ENCODE peak calls at places on chromosomes 12 and 14, in five cellular contexts. U, A, E, D and N are unnamed samples.

GRCh38 chr12:77841467-77842054 is 10.9 kb downstream of the NAV3 start:
- DNase-seq in E (no peak), D (peak; percentile 15), A (no peak), U (no peak), N (no peak)

GRCh38 chr14:102872020-102872419 is 50.4 kb upstream of the AMN start:
- DNase-seq in U (no peak), A (no peak), E (no peak), D (no peak), N (no peak)

GRCh38 chr12:120495189-120495722 is 657 bp upstream of the DYNLL1 start:
- DNase-seq in U (no peak), E (no peak), A (no peak), D (no peak), N (no peak)

GRCh38 chr12:52238206-52238840 is 5.3 kb downstream of the KRT7 start:
- DNase-seq in A (no peak), U (no peak), E (no peak), D (no peak), N (no peak)

GRCh38 chr12:39440101-39440500 is 2.8 kb downstream of the KIF21A start:
- DNase-seq in U (no peak), D (no peak), A (no peak), E (no peak), N (no peak)

GRCh38 chr12:11171953-11172675 is 1.1 kb downstream of the SMIM10L1 start:
- DNase-seq in D (no peak), A (no peak), E (no peak), U (no peak), N (peak; percentile 56)

GRCh38 chr12:64459388-64460024 is 7.6 kb downstream of the TBK1 start:
- DNase-seq in E (no peak), A (no peak), U (no peak), D (no peak), N (no peak)

GRCh38 chr14:44607701-44608100 is 100.6 kb upstream of the FSCB start:
- DNase-seq in E (no peak), A (no peak), U (no peak), D (no peak), N (no peak)

GRCh38 chr14:59061292-59061691 is 127.2 kb upstream of the DAAM1 start:
- DNase-seq in U (no peak), A (no peak), D (no peak), E (no peak), N (peak; percentile 6)

GRCh38 chr12:28830491-28830890 is 318.6 kb upstream of the FAR2 start:
- DNase-seq in D (no peak), E (no peak), U (no peak), A (no peak), N (no peak)

GRCh38 chr12:80441921-80442320 is 2.1 kb upstream of the PTPRQ start:
- DNase-seq in U (no peak), E (no peak), A (no peak), D (no peak), N (no peak)

GRCh38 chr12:122866379-122866778 is 29.5 kb downstream of the VPS37B start:
- DNase-seq in U (peak; percentile 17), E (no peak), D (no peak), A (no peak), N (no peak)

GRCh38 chr12:131189781-131190180 is 236.1 kb downstream of the ADGRD1 start:
- DNase-seq in D (no peak), A (no peak), E (no peak), U (no peak), N (no peak)

GRCh38 chr14:39841088-39841487 is 408.9 kb upstream of the FBXO33 start:
- DNase-seq in U (no peak), A (no peak), E (no peak), D (no peak), N (no peak)

GRCh38 chr14:91282954-91283645 is 38.6 kb upstream of the GPR68 start:
- DNase-seq in A (no peak), D (no peak), U (no peak), E (no peak), N (no peak)

GRCh38 chr14:76967788-76968187 is 60.7 kb downstream of the IRF2BPL start:
- DNase-seq in A (no peak), D (no peak), U (no peak), E (no peak), N (no peak)

GRCh38 chr12:2284321-2284813 is 231.6 kb downstream of the CACNA1C start:
- DNase-seq in U (no peak), A (no peak), E (no peak), D (no peak), N (no peak)

GRCh38 chr12:131351319-131352028 is 359.4 kb upstream of the SFSWAP start:
- DNase-seq in U (no peak), D (no peak), A (no peak), E (no peak), N (no peak)

GRCh38 chr12:53938276-53939140 is at the start of gene HOXC13:
- DNase-seq in D (peak; percentile 50), U (peak; percentile 72), E (no peak), A (no peak), N (peak; percentile 96)

GRCh38 chr12:106247731-106248176 is at the start of gene CKAP4:
- DNase-seq in U (peak; percentile 88), E (peak; percentile 86), D (peak; percentile 77), A (no peak), N (peak; percentile 70)

GRCh38 chr14:65286443-65286842 is 126.1 kb upstream of the FUT8 start:
- DNase-seq in A (no peak), D (no peak), U (no peak), E (no peak), N (no peak)

GRCh38 chr12:9798008-9798619 is 29.2 kb upstream of the KLRF1 start:
- DNase-seq in D (no peak), E (no peak), U (no peak), A (no peak), N (no peak)

GRCh38 chr12:1130164-1130563 is 139.1 kb downstream of the ERC1 start:
- DNase-seq in E (no peak), U (no peak), A (no peak), D (no peak), N (no peak)

GRCh38 chr14:105397350-105397931 is 897 bp upstream of the TEX22 start:
- DNase-seq in D (no peak), A (no peak), U (no peak), E (peak; percentile 21), N (no peak)

GRCh38 chr14:102870994-102871831 is 51.2 kb upstream of the AMN start:
- DNase-seq in U (no peak), D (no peak), A (no peak), E (peak; percentile 40), N (no peak)

GRCh38 chr14:61549425-61549824 is 145.9 kb upstream of the HIF1A start:
- DNase-seq in A (no peak), D (no peak), U (no peak), E (no peak), N (no peak)

DNA sequence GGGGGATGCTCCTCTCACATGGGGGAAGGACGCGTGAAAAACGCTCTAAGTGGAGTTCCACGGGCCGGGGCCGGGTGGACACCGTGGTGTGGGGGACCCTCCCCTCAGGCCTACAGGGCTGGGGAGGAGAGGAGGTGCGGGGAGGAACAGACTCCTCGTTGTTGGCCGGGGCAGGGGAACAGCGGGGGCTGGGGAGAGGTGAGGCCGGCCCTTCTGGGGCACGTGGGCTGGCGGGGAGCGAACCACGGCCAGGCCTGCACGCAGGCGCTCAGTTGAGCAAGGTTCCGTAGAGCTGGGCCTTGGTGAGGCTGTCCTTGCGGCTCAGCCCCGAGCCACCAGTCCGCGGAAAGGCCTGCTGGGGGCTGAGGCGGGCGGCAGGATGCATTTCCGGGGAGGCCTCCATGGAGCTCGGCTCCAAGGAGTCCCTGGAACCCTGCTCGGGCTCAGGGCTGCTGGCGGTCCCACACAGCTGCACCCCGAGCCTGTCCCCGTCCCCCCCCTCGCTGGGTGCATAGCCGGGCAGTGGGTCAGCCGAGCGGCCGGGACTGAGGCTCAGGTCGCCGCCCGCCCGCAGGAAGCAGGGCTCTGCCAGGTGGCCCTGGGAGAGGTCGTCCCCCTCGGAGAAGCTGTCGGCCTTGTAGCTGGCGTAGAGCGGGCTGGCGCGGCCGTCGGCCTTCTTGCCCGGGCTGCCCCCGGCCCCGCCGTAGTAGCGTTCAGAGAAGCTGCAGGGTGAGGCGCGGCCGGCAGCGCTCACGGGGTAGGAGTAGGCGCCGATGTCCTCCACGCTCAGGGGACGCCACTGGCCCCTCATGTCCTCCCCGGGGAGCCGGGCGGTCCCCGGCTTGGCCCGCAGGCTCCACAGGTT is 49.3 kb downstream of the BEGAIN start:
- DNase-seq in A (no peak), D (peak; percentile 10), E (peak; percentile 15), U (peak; percentile 35), N (no peak)
- H3K4me1 ChIP-seq in A (peaks cover 12% of the 10 kb centered on the region), D (peaks cover 16% of the 10 kb centered on the region), E (peaks cover 13% of the 10 kb centered on the region), U (peaks cover 10% of the 10 kb centered on the region), N (peaks cover 17% of the 10 kb centered on the region)

DNA sequence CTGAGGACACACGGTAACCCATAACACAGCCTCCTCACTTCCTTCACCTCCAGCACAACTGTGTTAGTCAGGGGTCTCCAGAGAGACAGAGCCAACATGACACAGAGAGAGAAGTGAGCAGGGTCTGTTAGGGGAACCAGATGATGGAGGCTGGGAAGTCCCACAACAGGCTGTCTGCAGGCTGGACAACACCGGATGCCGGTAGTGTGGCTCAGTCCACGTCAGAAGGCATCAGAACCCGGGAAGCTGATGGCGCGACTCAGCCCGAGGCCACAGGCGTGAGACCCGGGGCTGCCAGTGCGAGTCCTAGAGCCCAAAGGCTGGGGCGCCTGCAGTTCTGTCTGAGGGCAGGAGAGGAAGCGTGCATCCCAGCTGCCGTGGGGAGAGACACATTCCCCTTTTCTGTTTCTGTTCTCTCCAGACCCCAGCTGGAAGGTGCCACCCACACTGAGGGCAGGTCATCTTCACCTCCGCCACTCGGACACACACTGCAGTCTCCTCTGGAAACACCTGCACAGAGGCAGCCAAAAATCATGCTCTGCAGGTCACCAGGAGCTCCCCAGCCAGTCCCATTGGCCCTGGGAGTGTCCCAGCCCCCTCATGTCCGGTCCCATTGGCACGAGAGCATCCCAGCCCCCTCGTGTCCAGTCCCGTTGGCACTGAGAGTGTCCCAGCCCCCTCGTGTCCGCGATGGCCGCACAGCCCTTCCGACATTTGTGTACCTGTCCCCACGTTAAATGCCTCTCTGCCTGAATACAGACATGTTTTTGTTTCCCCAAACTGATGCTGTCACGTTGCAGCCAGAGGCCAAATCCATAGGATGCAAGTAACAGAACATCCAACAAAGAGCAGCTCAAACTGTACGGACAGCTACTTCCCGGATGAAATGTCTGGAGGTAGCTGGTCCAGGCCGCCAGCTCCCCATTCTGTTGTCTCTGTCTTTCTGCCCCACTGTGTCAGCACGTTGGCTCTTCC is 7.9 kb upstream of the FBRSL1 start:
- DNase-seq in U (peak; percentile 20), E (no peak), D (no peak), A (no peak), N (no peak)
- H3K27me3 ChIP-seq in U (no peaks in the 10 kb centered on the region), E (peaks cover 27% of the 10 kb centered on the region), D (peaks cover 3% of the 10 kb centered on the region), A (no peaks in the 10 kb centered on the region), N (no peaks in the 10 kb centered on the region)

GRCh38 chr14:32597771-32598170 is 268.7 kb downstream of the AKAP6 start:
- DNase-seq in A (no peak), D (no peak), U (no peak), E (no peak), N (no peak)
- H3K4me3 ChIP-seq in A (no peak overlapping the region), D (no peak overlapping the region), U (no peak overlapping the region), E (no peak overlapping the region), N (no peak overlapping the region)

DNA sequence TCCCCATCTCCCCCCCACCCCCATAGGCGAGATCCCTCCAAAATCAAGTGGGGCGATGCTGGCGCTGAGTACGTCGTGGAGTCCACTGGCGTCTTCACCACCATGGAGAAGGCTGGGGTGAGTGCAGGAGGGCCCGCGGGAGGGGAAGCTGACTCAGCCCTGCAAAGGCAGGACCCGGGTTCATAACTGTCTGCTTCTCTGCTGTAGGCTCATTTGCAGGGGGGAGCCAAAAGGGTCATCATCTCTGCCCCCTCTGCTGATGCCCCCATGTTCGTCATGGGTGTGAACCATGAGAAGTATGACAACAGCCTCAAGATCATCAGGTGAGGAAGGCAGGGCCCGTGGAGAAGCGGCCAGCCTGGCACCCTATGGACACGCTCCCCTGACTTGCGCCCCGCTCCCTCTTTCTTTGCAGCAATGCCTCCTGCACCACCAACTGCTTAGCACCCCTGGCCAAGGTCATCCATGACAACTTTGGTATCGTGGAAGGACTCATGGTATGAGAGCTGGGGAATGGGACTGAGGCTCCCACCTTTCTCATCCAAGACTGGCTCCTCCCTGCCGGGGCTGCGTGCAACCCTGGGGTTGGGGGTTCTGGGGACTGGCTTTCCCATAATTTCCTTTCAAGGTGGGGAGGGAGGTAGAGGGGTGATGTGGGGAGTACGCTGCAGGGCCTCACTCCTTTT is 2.7 kb downstream of the GAPDH start:
- DNase-seq in E (no peak), D (peak; percentile 36), A (no peak), U (no peak), N (no peak)
- H3K4me1 ChIP-seq in E (peaks cover 76% of the 10 kb centered on the region), D (peaks cover 67% of the 10 kb centered on the region), A (peaks cover 60% of the 10 kb centered on the region), U (peaks cover 14% of the 10 kb centered on the region), N (peaks cover 17% of the 10 kb centered on the region)